ENCODE peak calls at places on chromosome 19, in nine cellular contexts. C, U, Z, H, D, G, B, I and M are unnamed samples.

GRCh38 chr19:50356691-50357177 is 8.7 kb downstream of the NAPSA start:
- DNase-seq in G (no peak), I (no peak), U (no peak), Z (no peak), H (no peak), D (no peak), B (no peak), C (no peak), M (no peak)

GRCh38 chr19:54928299-54928698 is 19.0 kb downstream of the NLRP7 start:
- DNase-seq in G (peak), I (no peak), D (no peak), U (no peak), C (no peak), Z (no peak), B (no peak), H (no peak), M (no peak)

GRCh38 chr19:10416083-10416379 is 4.3 kb upstream of the PDE4A start:
- DNase-seq in B (no peak), D (no peak), U (no peak), G (no peak), C (no peak), H (no peak), I (no peak), Z (no peak), M (no peak)

GRCh38 chr19:15452111-15453047 is 2.6 kb upstream of the WIZ start:
- DNase-seq in C (peak), Z (no peak), U (no peak), I (peak), B (peak), G (peak), D (peak), H (peak), M (no peak)

GRCh38 chr19:19581391-19581790 is 37.1 kb downstream of the PBX4 start:
- DNase-seq in G (no peak), I (no peak), Z (no peak), U (no peak), H (no peak), D (no peak), C (no peak), B (no peak), M (no peak)

GRCh38 chr19:28607066-28607583 is 605.8 kb downstream of the UQCRFS1 start:
- DNase-seq in Z (no peak), H (no peak), G (no peak), U (no peak), I (no peak), B (no peak), D (no peak), C (no peak), M (no peak)

GRCh38 chr19:48512504-48513288 is 1.1 kb upstream of the LMTK3 start:
- DNase-seq in U (no peak), D (no peak), H (no peak), B (no peak), C (no peak), G (no peak), Z (no peak), I (no peak), M (no peak)

GRCh38 chr19:31269425-31270127 is 79.7 kb downstream of the TSHZ3 start:
- DNase-seq in Z (no peak), I (no peak), C (no peak), H (no peak), U (no peak), G (no peak), B (peak), D (no peak), M (no peak)

GRCh38 chr19:54724142-54724541 is at the start of gene KIR3DL3:
- DNase-seq in I (no peak), C (no peak), B (no peak), U (no peak), H (no peak), Z (no peak), G (no peak), D (no peak), M (no peak)

GRCh38 chr19:9857920-9858746 is 23.0 kb downstream of the PIN1 start:
- DNase-seq in I (no peak), G (no peak), U (no peak), B (no peak), Z (no peak), C (no peak), H (no peak), D (no peak), M (no peak)

GRCh38 chr19:42204684-42205083 is 12.8 kb downstream of the DEDD2 start:
- DNase-seq in G (no peak), U (no peak), D (no peak), Z (no peak), I (no peak), H (no peak), C (no peak), B (no peak), M (no peak)

GRCh38 chr19:17495639-17496265 is 15.7 kb upstream of the PGLS start:
- DNase-seq in H (no peak), B (no peak), Z (no peak), I (no peak), G (peak), D (no peak), C (no peak), U (no peak), M (no peak)

GRCh38 chr19:55673889-55674288 is 1.1 kb upstream of the EPN1 start:
- DNase-seq in Z (no peak), H (no peak), U (no peak), C (no peak), G (no peak), I (no peak), D (no peak), B (no peak), M (no peak)

GRCh38 chr19:8445488-8446001 is 770 bp downstream of the HNRNPM start:
- DNase-seq in U (no peak), G (peak), I (peak), D (no peak), C (peak), H (peak), B (no peak), Z (no peak), M (peak)

GRCh38 chr19:50510700-50511068 is 307 bp downstream of the JOSD2 start:
- DNase-seq in G (peak), H (no peak), I (no peak), U (no peak), D (no peak), Z (no peak), C (no peak), B (no peak), M (no peak)

GRCh38 chr19:8239528-8240273 is 30.5 kb downstream of the CERS4 start:
- DNase-seq in B (no peak), Z (no peak), D (no peak), C (no peak), I (no peak), H (no peak), G (no peak), U (no peak), M (no peak)

GRCh38 chr19:5297272-5297669 is 43.3 kb downstream of the PTPRS start:
- DNase-seq in H (no peak), D (no peak), U (no peak), G (no peak), I (no peak), B (no peak), Z (no peak), C (no peak), M (no peak)

GRCh38 chr19:58361900-58362271 is 665 bp downstream of the ZNF497 start:
- DNase-seq in B (peak), H (peak), U (no peak), D (peak), Z (no peak), G (no peak), I (no peak), C (peak), M (no peak)

GRCh38 chr19:51571599-51571998 is 516 bp downstream of the ZNF175 start:
- DNase-seq in Z (no peak), G (peak), C (no peak), B (peak), I (no peak), D (no peak), H (peak), U (no peak), M (no peak)

GRCh38 chr19:41893899-41894298 is 10.9 kb downstream of the ARHGEF1 start:
- DNase-seq in C (no peak), B (peak), U (no peak), H (no peak), G (peak), I (no peak), D (no peak), Z (no peak), M (no peak)

GRCh38 chr19:15935167-15935702 is 906 bp upstream of the CYP4F11 start:
- DNase-seq in C (no peak), U (no peak), I (no peak), G (no peak), Z (no peak), D (no peak), B (no peak), H (peak), M (no peak)

GRCh38 chr19:5036733-5037681 is 68.1 kb downstream of the KDM4B start:
- DNase-seq in Z (no peak), C (peak), G (peak), U (peak), B (peak), D (peak), H (no peak), I (peak), M (no peak)

GRCh38 chr19:1844536-1845515 is 3.5 kb downstream of the REXO1 start:
- DNase-seq in B (no peak), D (no peak), Z (no peak), I (no peak), C (no peak), U (no peak), H (no peak), G (no peak), M (no peak)

GRCh38 chr19:4083677-4084546 is 17.2 kb upstream of the ZBTB7A start:
- DNase-seq in U (no peak), Z (no peak), I (no peak), H (no peak), B (no peak), D (no peak), C (no peak), G (peak), M (no peak)

GRCh38 chr19:28544451-28545261 is 668.3 kb downstream of the UQCRFS1 start:
- DNase-seq in H (no peak), C (no peak), G (no peak), U (no peak), Z (no peak), B (no peak), I (no peak), D (no peak), M (no peak)

GRCh38 chr19:52936151-52936957 is 13.1 kb upstream of the ZNF888 start:
- DNase-seq in C (no peak), I (no peak), D (no peak), G (no peak), U (no peak), Z (no peak), H (no peak), B (no peak), M (no peak)

GRCh38 chr19:37977992-37978391 is 71.0 kb downstream of the SIPA1L3 start:
- DNase-seq in D (peak), C (peak), Z (no peak), U (peak), I (no peak), G (peak), H (no peak), B (peak), M (no peak)

GRCh38 chr19:38384209-38385027 is 3.4 kb downstream of the GGN start:
- DNase-seq in C (no peak), G (peak), D (no peak), I (no peak), Z (no peak), U (no peak), H (no peak), B (no peak), M (no peak)

GRCh38 chr19:12521996-12522395 is 29.3 kb downstream of the ZNF564 start:
- DNase-seq in I (no peak), C (no peak), D (no peak), U (no peak), B (no peak), Z (no peak), H (no peak), G (no peak), M (no peak)
- TF ChIP-seq CTCF in I (no peak), C (no peak), D (no peak), U (no peak), B (no peak), Z (no peak), H (no peak), G (no peak), M (no peak)

GRCh38 chr19:13132471-13133166 is 14.6 kb downstream of the NACC1 start:
- DNase-seq in C (peak), H (no peak), Z (no peak), D (peak), G (peak), B (peak), I (no peak), U (peak), M (no peak)
- TF ChIP-seq CTCF in C (no peak), H (no peak), Z (no peak), D (no peak), G (no peak), B (no peak), I (no peak), U (no peak), M (no peak)

GRCh38 chr19:579842-580155 is 7.4 kb downstream of the BSG start:
- DNase-seq in D (no peak), I (no peak), B (no peak), G (no peak), U (no peak), H (no peak), C (no peak), Z (no peak), M (no peak)

GRCh38 chr19:579111-579841 is 6.9 kb downstream of the BSG start:
- DNase-seq in C (no peak), G (no peak), H (no peak), D (no peak), I (no peak), B (no peak), U (no peak), Z (no peak), M (no peak)

GRCh38 chr19:575527-576506 is 3.4 kb downstream of the BSG start:
- DNase-seq in C (peak), I (no peak), Z (no peak), D (peak), G (peak), U (peak), H (peak), B (peak), M (no peak)

GRCh38 chr19:576768-577438 is 4.5 kb downstream of the BSG start:
- DNase-seq in I (no peak), U (no peak), G (no peak), B (no peak), H (no peak), Z (no peak), D (no peak), C (no peak), M (no peak)

DNA sequence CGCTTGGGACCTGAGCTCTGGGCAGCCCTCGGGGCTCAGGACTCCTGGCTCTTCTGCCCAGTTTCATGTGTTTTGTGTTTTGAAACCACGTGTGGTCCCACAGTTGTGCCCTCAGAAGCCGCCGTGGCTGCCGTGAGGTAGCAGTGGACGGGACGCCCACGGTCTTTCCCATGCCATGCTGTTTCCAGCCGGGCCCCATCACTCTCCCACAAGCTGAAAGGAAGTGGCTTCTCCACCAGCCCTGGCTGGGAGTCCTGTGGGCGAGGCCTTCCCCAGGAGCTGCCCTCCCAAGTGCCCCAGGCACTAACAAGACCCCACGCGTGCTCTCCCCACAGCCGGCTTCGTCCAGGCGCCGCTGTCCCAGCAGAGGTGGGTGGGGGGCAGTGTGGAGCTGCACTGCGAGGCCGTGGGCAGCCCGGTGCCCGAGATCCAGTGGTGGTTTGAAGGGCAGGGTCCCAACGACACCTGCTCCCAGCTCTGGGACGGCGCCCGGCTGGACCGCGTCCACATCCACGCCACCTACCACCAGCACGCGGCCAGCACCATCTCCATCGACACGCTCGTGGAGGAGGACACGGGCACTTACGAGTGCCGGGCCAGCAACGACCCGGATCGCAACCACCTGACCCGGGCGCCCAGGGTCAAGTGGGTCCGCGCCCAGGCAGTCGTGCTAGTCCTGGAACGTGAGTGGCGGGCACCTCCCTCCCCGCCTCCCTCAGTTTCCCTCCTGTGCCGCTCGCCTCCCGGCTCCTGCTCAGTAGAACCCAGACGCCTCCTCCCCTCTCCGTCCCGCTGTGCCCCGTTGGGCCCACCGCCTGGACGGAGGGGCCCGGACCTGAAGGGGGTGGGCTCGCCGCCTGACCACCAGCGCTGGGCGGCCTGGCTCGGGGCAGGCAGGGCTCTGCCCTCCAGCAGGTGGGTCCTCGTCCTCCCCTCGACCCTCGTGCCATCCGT is 5.3 kb downstream of the BSG start:
- DNase-seq in C (no peak), D (no peak), B (no peak), G (no peak), H (no peak), U (no peak), Z (no peak), I (no peak), M (no peak)
- TF ChIP-seq CTCF in C (no peak), D (no peak), B (no peak), G (no peak), H (no peak), U (peak), Z (no peak), I (no peak), M (no peak)

DNA sequence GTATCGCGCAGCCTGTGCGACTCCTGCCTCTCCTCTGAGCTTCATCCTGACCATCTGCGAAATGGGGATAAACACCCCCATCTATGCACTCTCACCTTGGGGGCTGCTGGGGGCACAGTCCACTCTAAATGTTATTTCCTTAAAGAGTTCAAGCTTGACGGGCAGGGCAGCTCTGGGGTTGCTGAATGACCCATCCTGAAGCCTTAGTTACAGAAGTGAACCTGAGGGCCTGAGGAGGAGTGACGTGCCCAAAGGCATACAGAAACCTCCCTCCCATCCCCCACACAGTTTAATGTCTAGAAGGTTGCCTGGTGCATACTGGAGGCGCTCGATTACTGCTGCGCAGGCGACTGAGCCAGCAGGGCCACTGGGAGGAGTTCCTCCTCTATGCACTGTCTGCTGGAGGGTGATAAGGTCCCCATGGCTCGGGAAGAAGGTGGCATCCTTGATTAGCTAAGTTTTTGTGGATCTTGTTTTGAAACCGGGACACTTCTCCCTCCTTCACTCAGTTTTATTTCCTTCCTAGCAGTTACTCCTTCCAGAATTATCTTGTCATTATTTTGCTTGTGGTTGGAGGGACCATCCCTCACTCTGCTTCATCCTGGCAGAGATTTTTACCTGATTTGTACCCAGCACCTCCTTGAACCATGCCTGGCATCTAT is 572 bp upstream of the FKBP8 start:
- DNase-seq in C (peak), B (peak), Z (no peak), H (peak), D (peak), I (peak), G (peak), U (peak), M (no peak)
- TF ChIP-seq CTCF in C (no peak), B (no peak), Z (no peak), H (no peak), D (peak), I (no peak), G (no peak), U (no peak), M (no peak)